ENCODE peak calls at places on chromosomes 1 and 21, in six cellular contexts. J is GM12878, P is H1, Y is K562, G is SK-N-SH, A is HepG2. N is an unnamed sample.
A peak's percentile ranks its signal among the peaks of the same experiment; 100 is the strongest.

GRCh38 chr21:46441331-46441730 is 17.4 kb upstream of the DIP2A start:
- DNase-seq in G (no peak), J (no peak), Y (no peak), A (no peak), P (no peak), N (no peak)

GRCh38 chr1:89590341-89591080 is 42.4 kb upstream of the LRRC8C start:
- DNase-seq in G (no peak), J (no peak), A (no peak), Y (no peak), P (no peak), N (no peak)

GRCh38 chr1:195664628-195665027 is 943.6 kb downstream of the KCNT2 start:
- DNase-seq in Y (no peak), A (no peak), G (no peak), P (no peak), J (no peak), N (no peak)

GRCh38 chr1:98920441-98921110 is 84.1 kb downstream of the PLPPR5 start:
- DNase-seq in J (no peak), P (no peak), Y (no peak), A (no peak), G (no peak), N (no peak)

GRCh38 chr21:45211661-45212060 is 76.0 kb downstream of the POFUT2 start:
- DNase-seq in P (no peak), A (no peak), J (no peak), G (peak; percentile 84), Y (peak; percentile 50), N (no peak)

GRCh38 chr1:7553042-7553690 is 217.9 kb upstream of the VAMP3 start:
- DNase-seq in G (no peak), A (no peak), Y (no peak), P (no peak), J (no peak), N (no peak)

GRCh38 chr1:29105822-29106221 is 17.9 kb downstream of the TMEM200B start:
- DNase-seq in J (no peak), A (peak; percentile 83), P (no peak), G (no peak), Y (no peak), N (no peak)

GRCh38 chr1:81590171-81590570 is 210.6 kb upstream of the ADGRL2 start:
- DNase-seq in G (no peak), J (no peak), P (no peak), A (no peak), Y (no peak), N (no peak)

GRCh38 chr21:37974081-37974480 is 57.8 kb upstream of the KCNJ6 start:
- DNase-seq in G (no peak), J (no peak), A (no peak), P (no peak), Y (no peak), N (no peak)

GRCh38 chr1:29136463-29136915 is 12.8 kb upstream of the TMEM200B start:
- DNase-seq in Y (peak; percentile 73), A (no peak), P (no peak), J (no peak), G (peak; percentile 37), N (no peak)

GRCh38 chr1:117346206-117346928 is 20.9 kb upstream of the MAN1A2 start:
- DNase-seq in J (no peak), A (no peak), P (no peak), G (no peak), Y (no peak), N (no peak)

GRCh38 chr1:95407864-95408291 is 173.9 kb downstream of the RWDD3 start:
- DNase-seq in G (no peak), P (peak; percentile 52), J (no peak), A (no peak), Y (no peak), N (no peak)

GRCh38 chr1:206898089-206898908 is 1.1 kb downstream of the IL24 start:
- DNase-seq in Y (no peak), J (no peak), A (no peak), G (no peak), P (no peak), N (no peak)

GRCh38 chr1:2449636-2450454 is 26.2 kb upstream of the PLCH2 start:
- DNase-seq in A (peak; percentile 14), P (no peak), G (no peak), J (no peak), Y (no peak), N (no peak)

GRCh38 chr1:2611621-2612437 is 21.0 kb downstream of the MMEL1 start:
- DNase-seq in G (no peak), P (peak; percentile 41), J (no peak), A (no peak), Y (no peak), N (no peak)

GRCh38 chr1:207962716-207963428 is 51.9 kb upstream of the CD34 start:
- DNase-seq in Y (no peak), A (no peak), P (no peak), G (peak; percentile 80), J (no peak), N (no peak)

GRCh38 chr1:62589321-62589720 is 8.0 kb upstream of the ANGPTL3 start:
- DNase-seq in Y (no peak), A (no peak), G (no peak), J (no peak), P (no peak), N (no peak)

GRCh38 chr21:33458861-33459260 is 20.9 kb downstream of the TMEM50B start:
- DNase-seq in J (no peak), P (no peak), A (no peak), Y (no peak), G (no peak), N (no peak)

GRCh38 chr1:186636786-186637185 is 43.4 kb downstream of the PTGS2 start:
- DNase-seq in G (no peak), P (no peak), A (no peak), J (no peak), Y (no peak), N (no peak)

GRCh38 chr1:94888201-94888600 is 38.7 kb downstream of the CNN3 start:
- DNase-seq in J (no peak), G (no peak), A (no peak), Y (no peak), P (peak; percentile 28), N (no peak)

GRCh38 chr1:234977891-234978396 is 150.7 kb downstream of the TOMM20 start:
- DNase-seq in A (peak; percentile 56), Y (no peak), G (no peak), J (no peak), P (no peak), N (no peak)

GRCh38 chr1:90452491-90452890 is 264.6 kb downstream of the BARHL2 start:
- DNase-seq in G (no peak), P (no peak), Y (no peak), J (no peak), A (no peak), N (no peak)

GRCh38 chr1:171794085-171794484 is 12.6 kb downstream of the METTL13 start:
- DNase-seq in Y (no peak), J (no peak), P (no peak), G (no peak), A (peak; percentile 3), N (no peak)

GRCh38 chr1:21335750-21336168 is 45.5 kb upstream of the ECE1 start:
- DNase-seq in P (no peak), Y (no peak), A (no peak), G (peak; percentile 59), J (no peak), N (no peak)

GRCh38 chr21:33396966-33397365 is 6.2 kb upstream of the IFNGR2 start:
- DNase-seq in Y (no peak), A (no peak), G (no peak), P (no peak), J (no peak), N (no peak)

GRCh38 chr1:211578640-211579433 is at the start of gene SLC30A1:
- DNase-seq in P (peak; percentile 98), J (peak; percentile 83), A (peak; percentile 93), Y (peak; percentile 100), G (peak; percentile 100), N (peak; percentile 96)
- TF ChIP-seq CTCF in P (no peak), J (no peak), A (no peak), Y (no peak), G (no peak), N (no peak)

DNA sequence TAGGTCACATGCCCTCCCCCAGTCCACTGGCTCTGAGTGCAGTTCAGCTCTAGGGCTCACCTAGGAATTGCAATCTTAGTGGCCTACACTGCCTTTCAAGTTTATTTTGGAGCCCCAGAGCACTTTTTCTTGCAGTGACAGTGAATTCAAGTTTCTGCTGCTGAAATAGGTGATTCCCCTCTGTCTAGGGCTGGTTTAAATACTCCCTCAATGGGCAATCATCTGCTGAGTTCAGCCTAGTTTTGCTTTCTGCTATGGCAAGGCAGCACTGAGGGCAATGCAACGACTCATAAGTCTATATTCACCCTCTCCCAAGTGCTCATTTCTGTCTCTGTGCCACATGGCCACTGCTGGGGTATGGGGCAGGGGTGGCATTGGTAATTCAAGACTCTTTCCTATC is 472.6 kb upstream of the RGS18 start:
- DNase-seq in Y (no peak), J (no peak), P (no peak), G (no peak), A (no peak), N (no peak)
- TF ChIP-seq GABPA in Y (no peak), J (no peak), P (no peak), G (no peak), A (no peak), N (no peak)

DNA sequence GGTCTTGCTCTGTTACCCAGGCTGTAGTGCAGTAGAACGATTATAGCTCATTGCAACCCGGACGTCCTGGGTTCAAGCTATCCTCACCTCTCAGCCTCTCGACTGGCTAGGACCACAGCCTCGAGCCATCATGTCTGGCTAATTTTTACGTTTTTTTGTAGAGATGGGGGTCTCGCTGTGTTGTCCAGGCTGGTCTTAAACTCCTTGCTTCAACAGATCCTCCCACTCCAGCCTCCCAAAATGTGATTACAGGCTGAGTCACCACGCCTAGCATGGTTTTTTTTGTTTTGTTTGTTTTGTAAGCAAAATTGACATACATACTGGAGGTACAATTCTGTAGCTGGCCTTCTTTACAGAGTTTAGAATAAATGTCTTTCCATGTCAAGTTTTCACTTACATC is 994 bp upstream of the LAMTOR5 start:
- DNase-seq in Y (peak; percentile 59), J (no peak), P (no peak), A (no peak), G (no peak), N (no peak)
- H3K4me3 ChIP-seq in Y (peak overlapping the region; percentile 71), J (peak overlapping the region; percentile 99), P (no peak overlapping the region), A (peak overlapping the region; percentile 92), G (peak overlapping the region; percentile 99), N (peak overlapping the region; percentile 97)

GRCh38 chr1:201463071-201463552 is 5.9 kb downstream of the PHLDA3 start:
- DNase-seq in A (peak; percentile 45), P (no peak), Y (peak; percentile 19), G (peak; percentile 51), J (no peak), N (no peak)
- TF ChIP-seq CTCF in A (peak; percentile 52), P (peak; percentile 91), Y (peak; percentile 23), G (peak; percentile 51), J (no peak), N (no peak)

N was measured in HL-60.